ENCODE peak calls at places on chromosomes 1 and 21, in four cellular contexts. O is left lung; N is pancreas; G is CD8-positive, alpha-beta T cell. D is an unnamed sample.

GRCh38 chr21:38282921-38283320 is 26.1 kb downstream of the KCNJ15 start:
- DNase-seq in O (no peak), N (no peak), G (no peak), D (no peak)

GRCh38 chr21:15014220-15014619 is 50.6 kb downstream of the NRIP1 start:
- DNase-seq in O (no peak), N (no peak), G (no peak), D (no peak)

GRCh38 chr1:23964790-23965740 is 5.4 kb downstream of the PNRC2 start:
- DNase-seq in O (no peak), N (no peak), G (no peak), D (no peak)

GRCh38 chr1:20448626-20449215 is 37.3 kb downstream of the CAMK2N1 start:
- DNase-seq in O (no peak), N (no peak), G (no peak), D (no peak)

GRCh38 chr1:25990702-25991395 is 7.0 kb downstream of the PAFAH2 start:
- DNase-seq in O (no peak), N (no peak), G (peak; percentile 79), D (no peak)

GRCh38 chr1:59672851-59673574 is 141.7 kb upstream of the HOOK1 start:
- DNase-seq in O (peak; percentile 59), N (no peak), G (no peak), D (peak; percentile 58)

GRCh38 chr1:150322310-150322709 is 977 bp downstream of the PRPF3 start:
- DNase-seq in O (no peak), N (no peak), G (no peak), D (no peak)

GRCh38 chr1:160494620-160495019 is 28.4 kb downstream of the SLAMF6 start:
- DNase-seq in O (no peak), N (no peak), G (no peak), D (no peak)

GRCh38 chr1:91427741-91428140 is 23.1 kb upstream of the HFM1 start:
- DNase-seq in O (no peak), N (no peak), G (no peak), D (no peak)

GRCh38 chr1:163172596-163172995 is 30.1 kb downstream of the RGS5 start:
- DNase-seq in O (no peak), N (no peak), G (no peak), D (no peak)

GRCh38 chr1:155596864-155597263 is 13.2 kb upstream of the MSTO1 start:
- DNase-seq in O (no peak), N (no peak), G (no peak), D (no peak)

GRCh38 chr1:184152944-184153343 is 101.4 kb downstream of the TSEN15 start:
- DNase-seq in O (no peak), N (no peak), G (no peak), D (no peak)

GRCh38 chr1:157155658-157156057 is 17.5 kb upstream of the ETV3 start:
- DNase-seq in O (no peak), N (no peak), G (no peak), D (no peak)

GRCh38 chr1:46549697-46550681 is 1.5 kb downstream of the KNCN start:
- DNase-seq in O (no peak), N (no peak), G (peak; percentile 59), D (peak; percentile 47)

GRCh38 chr1:113769599-113769970 is 10.3 kb upstream of the PHTF1 start:
- DNase-seq in O (no peak), N (no peak), G (no peak), D (no peak)

GRCh38 chr1:162985816-162986215 is 83.3 kb upstream of the RGS4 start:
- DNase-seq in O (no peak), N (no peak), G (no peak), D (no peak)

GRCh38 chr1:186518395-186518794 is 57.5 kb upstream of the PDC start:
- DNase-seq in O (no peak), N (no peak), G (no peak), D (no peak)

GRCh38 chr1:60033066-60033465 is 40.5 kb downstream of the C1orf87 start:
- DNase-seq in O (no peak), N (no peak), G (no peak), D (no peak)

GRCh38 chr21:41927727-41928409 is 25.9 kb downstream of the C2CD2 start:
- DNase-seq in O (peak; percentile 60), N (no peak), G (no peak), D (no peak)

GRCh38 chr1:198849108-198849507 is 210.3 kb downstream of the PTPRC start:
- DNase-seq in O (no peak), N (no peak), G (no peak), D (no peak)

GRCh38 chr1:227521782-227522181 is 41.6 kb upstream of the ZNF678 start:
- DNase-seq in O (no peak), N (no peak), G (no peak), D (no peak)

GRCh38 chr1:227532019-227532619 is 31.2 kb upstream of the ZNF678 start:
- DNase-seq in O (no peak), N (no peak), G (no peak), D (no peak)

GRCh38 chr1:227526524-227526923 is 36.8 kb upstream of the ZNF678 start:
- DNase-seq in O (no peak), N (no peak), G (no peak), D (no peak)
- H3K9me3 ChIP-seq in O (peaks cover 73% of the 10 kb centered on the region), N (no peaks in the 10 kb centered on the region), G (peaks cover 13% of the 10 kb centered on the region), D (peaks cover 64% of the 10 kb centered on the region)

GRCh38 chr1:228238461-228238860 is 30.6 kb downstream of the OBSCN start:
- DNase-seq in O (no peak), N (no peak), G (no peak), D (no peak)
- H3K36me3 ChIP-seq in O (no peaks in the 10 kb centered on the region), N (peaks cover 4% of the 10 kb centered on the region), G (no peaks in the 10 kb centered on the region), D (peaks cover 14% of the 10 kb centered on the region)

DNA sequence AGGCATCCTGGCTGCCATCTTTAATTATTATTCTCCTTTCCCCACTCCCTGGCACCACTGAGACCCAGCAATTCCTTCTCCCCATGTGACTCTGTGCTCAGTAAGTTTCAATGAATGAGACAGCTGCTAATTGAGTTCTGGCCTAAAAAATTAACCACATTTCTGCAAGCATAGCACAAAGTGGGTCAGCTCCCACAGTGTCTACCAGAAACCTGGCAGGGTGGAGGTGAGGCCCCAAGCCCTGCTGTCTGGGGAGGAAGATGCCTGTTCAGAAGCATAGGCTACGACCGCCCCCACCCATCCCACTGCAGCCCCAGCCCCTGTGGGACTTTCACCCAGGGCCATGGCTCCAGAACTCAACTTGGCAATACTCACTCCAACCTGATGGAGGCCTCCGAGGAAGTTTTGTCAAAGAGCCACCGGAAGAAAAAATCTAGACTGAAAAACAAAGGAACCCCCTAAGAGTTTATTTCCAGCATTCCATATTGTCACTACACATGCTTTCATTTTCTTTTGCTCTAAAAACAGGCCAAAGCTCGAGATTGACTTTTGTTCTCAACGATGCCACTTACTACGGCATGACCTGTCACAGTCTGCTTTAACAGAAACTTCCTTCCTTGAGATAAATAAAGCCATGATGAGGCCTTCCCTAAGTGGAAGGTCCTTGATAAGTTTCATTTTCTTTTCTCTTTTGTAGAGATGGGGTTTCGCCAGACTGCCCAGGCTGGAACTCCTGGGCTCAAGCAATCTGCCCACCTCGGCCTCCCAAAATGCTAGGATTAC is 26.5 kb downstream of the TMEM63A start:
- DNase-seq in O (no peak), N (no peak), G (no peak), D (peak; percentile 13)
- H3K27ac ChIP-seq in O (peak overlapping the region; percentile 65), N (peak overlapping the region; percentile 22), G (no peak overlapping the region), D (peak overlapping the region; percentile 67)

DNA sequence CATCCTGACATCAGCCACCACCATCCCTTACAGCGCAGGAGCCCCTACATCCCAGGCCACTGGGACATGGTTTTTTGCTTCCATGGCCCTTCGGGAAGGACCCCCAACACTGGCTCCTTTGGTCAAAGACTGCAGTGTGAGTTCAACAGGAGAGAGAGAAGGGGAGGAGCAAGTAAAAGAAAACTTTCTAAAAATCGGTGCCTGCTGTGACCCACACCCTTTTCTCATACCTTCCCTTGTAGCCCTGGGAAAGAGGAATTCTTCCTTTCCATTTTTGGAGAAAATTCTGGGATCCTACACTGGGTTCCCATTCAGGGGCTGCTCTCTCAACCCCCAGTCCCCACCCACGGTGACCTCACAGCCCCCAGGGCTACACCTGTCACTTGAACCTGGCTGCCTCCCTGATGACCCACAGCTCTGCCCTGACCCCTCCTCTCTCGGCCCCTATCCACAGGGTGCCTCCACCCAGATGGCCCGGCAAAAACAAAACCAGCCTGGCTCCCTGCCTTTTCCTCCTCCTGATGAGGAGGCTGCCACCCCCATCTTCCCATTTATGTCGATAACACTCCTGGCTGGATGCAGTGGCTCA is 7.6 kb downstream of the PADI4 start:
- DNase-seq in O (no peak), N (no peak), G (no peak), D (no peak)
- H3K9me3 ChIP-seq in O (no peaks in the 10 kb centered on the region), N (no peaks in the 10 kb centered on the region), G (no peaks in the 10 kb centered on the region), D (no peaks in the 10 kb centered on the region)

D was measured in lower lobe of right lung.